ENCODE peak calls at places on chromosomes 11 and 22, in seven cellular contexts. Y is dorsolateral prefrontal cortex, F is mammary epithelial cell, C is neural crest cell, D is HFF-Myc, R is sigmoid colon, V is GM12865. E is an unnamed sample.

GRCh38 chr11:12430912-12431311 is 53.5 kb downstream of the PARVA start:
- DNase-seq in Y (no peak), F (peak), C (no peak), D (peak), R (peak), V (no peak), E (peak)

GRCh38 chr11:105315287-105315686 is 175.7 kb upstream of the CARD18 start:
- DNase-seq in Y (no peak), F (peak), C (no peak), D (no peak), R (no peak), V (no peak), E (no peak)

GRCh38 chr11:102138223-102138622 is 28.0 kb downstream of the YAP1 start:
- DNase-seq in Y (no peak), F (no peak), C (no peak), D (no peak), R (no peak), V (no peak), E (no peak)

GRCh38 chr22:47445212-47445611 is 682.8 kb downstream of the TBC1D22A start:
- DNase-seq in Y (no peak), F (no peak), C (no peak), D (no peak), R (peak), V (no peak), E (no peak)

GRCh38 chr11:79437274-79437980 is 3.4 kb downstream of the TENM4 start:
- DNase-seq in Y (peak), F (peak), C (peak), D (no peak), R (peak), V (no peak), E (no peak)

GRCh38 chr22:17866127-17866526 is 91.9 kb upstream of the BID start:
- DNase-seq in Y (peak), F (no peak), C (peak), D (no peak), R (no peak), V (no peak), E (no peak)

GRCh38 chr22:25602924-25603323 is 38.4 kb downstream of the GRK3 start:
- DNase-seq in Y (no peak), F (no peak), C (no peak), D (no peak), R (no peak), V (no peak), E (no peak)

GRCh38 chr11:44047931-44048431 is at the start of gene ACCSL:
- DNase-seq in Y (no peak), F (no peak), C (no peak), D (no peak), R (peak), V (no peak), E (no peak)

GRCh38 chr11:57778318-57779037 is 16.9 kb downstream of the CTNND1 start:
- DNase-seq in Y (peak), F (peak), C (peak), D (peak), R (peak), V (no peak), E (peak)

GRCh38 chr11:63745304-63746170 is 23.0 kb downstream of the ZFTA start:
- DNase-seq in Y (no peak), F (no peak), C (no peak), D (no peak), R (no peak), V (no peak), E (no peak)
- TF ChIP-seq CTCF in Y (peak), F (no peak), C (peak), D (no peak), R (no peak), V (no peak), E (peak)

GRCh38 chr11:113082501-113082900 is 121.3 kb downstream of the NCAM1 start:
- DNase-seq in Y (no peak), F (no peak), C (no peak), D (no peak), R (no peak), V (no peak), E (no peak)

GRCh38 chr11:113087716-113088115 is 126.5 kb downstream of the NCAM1 start:
- DNase-seq in Y (no peak), F (no peak), C (no peak), D (no peak), R (no peak), V (no peak), E (no peak)

GRCh38 chr11:113084297-113084696 is 123.1 kb downstream of the NCAM1 start:
- DNase-seq in Y (no peak), F (no peak), C (no peak), D (no peak), R (no peak), V (no peak), E (no peak)

GRCh38 chr11:113085446-113085845 is 124.2 kb downstream of the NCAM1 start:
- DNase-seq in Y (no peak), F (no peak), C (no peak), D (no peak), R (no peak), V (no peak), E (no peak)

DNA sequence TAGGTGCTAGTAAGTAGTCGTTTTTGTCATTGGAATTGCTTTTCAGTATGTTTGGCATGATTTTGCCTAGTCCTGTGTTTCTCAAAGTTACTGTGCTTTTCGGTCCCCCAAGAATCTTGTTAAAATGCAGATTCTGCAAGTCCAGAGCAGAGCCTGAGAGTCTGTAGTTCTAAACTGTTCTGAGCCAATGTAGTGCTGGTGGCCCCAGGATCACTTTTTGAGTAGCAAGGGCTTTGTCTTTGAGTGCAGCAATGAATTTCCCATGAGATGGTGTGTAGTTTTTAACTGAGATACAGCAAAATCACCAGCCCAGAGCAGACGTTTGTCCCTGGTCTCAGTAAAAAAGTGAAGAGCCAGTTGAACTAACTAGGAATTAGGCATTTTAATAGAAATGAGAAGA is 122.4 kb downstream of the NCAM1 start:
- DNase-seq in Y (no peak), F (no peak), C (no peak), D (no peak), R (no peak), V (no peak), E (no peak)
- TF ChIP-seq CTCF in Y (no peak), F (no peak), C (no peak), D (no peak), R (no peak), V (no peak), E (no peak)

DNA sequence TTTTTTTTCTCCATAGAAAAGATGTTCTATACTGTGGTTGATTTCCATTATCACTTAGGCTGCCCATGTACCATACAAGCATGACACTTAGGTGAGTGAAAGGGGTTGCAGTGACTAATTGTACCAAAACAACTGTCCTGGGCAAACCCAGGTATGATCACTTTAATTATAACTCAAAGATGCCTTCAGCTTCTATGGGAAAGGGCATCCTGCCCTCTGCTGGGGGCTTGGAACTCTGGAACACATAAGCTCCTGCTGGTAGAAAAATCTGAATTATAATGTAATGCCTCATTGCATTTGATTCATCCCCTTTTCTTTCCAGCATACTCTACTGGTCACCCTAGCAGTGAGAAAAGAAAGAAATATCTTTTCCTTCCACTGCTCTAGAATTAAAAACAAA is 206.3 kb downstream of the DDX10 start:
- DNase-seq in Y (no peak), F (peak), C (no peak), D (peak), R (no peak), V (peak), E (no peak)
- TF ChIP-seq CTCF in Y (peak), F (peak), C (peak), D (peak), R (peak), V (peak), E (peak)

DNA sequence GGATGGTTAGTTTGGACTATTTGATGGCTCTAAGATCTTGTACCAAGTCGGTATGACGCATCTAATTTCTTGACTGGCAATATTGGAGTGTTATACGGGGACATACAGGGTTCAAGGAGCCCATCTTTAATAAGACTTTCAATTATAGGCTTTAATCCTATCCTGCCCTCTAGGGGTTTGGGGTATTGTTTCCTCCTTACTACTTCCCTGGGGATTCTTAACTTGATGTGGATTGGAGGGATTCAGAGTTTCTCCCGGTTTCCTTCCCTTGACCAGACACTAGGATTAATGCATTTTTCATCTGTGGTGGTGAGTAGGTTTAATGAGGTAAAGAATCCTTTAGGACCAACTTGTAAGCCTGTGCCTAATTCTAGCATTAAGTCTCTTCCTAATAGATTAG is 18.8 kb downstream of the CYP2D6 start:
- DNase-seq in Y (no peak), F (no peak), C (no peak), D (no peak), R (no peak), V (no peak), E (no peak)
- TF ChIP-seq CTCF in Y (no peak), F (no peak), C (no peak), D (peak), R (no peak), V (no peak), E (no peak)

GRCh38 chr22:45263790-45264269 is 20.9 kb upstream of the UPK3A start:
- DNase-seq in Y (peak), F (peak), C (peak), D (peak), R (peak), V (peak), E (no peak)
- TF ChIP-seq CTCF in Y (peak), F (peak), C (peak), D (peak), R (peak), V (peak), E (peak)